ENCODE peak calls at places on chromosomes 2 and 18, in four cellular contexts. D, V, N and T are unnamed samples.

GRCh38 chr2:226125151-226125550 is 674.5 kb downstream of the IRS1 start:
- DNase-seq in N (no peak), D (no peak), V (no peak), T (no peak)

GRCh38 chr2:233429175-233429897 is 75.0 kb downstream of the DGKD start:
- DNase-seq in N (no peak), V (no peak), D (no peak), T (no peak)

GRCh38 chr2:157784169-157784822 is 91.8 kb downstream of the ACVR1 start:
- DNase-seq in V (no peak), N (no peak), D (peak; percentile 41), T (peak; percentile 82)

GRCh38 chr2:236512902-236513433 is 56.7 kb upstream of the ACKR3 start:
- DNase-seq in N (peak; percentile 23), D (peak; percentile 47), V (peak; percentile 24), T (peak; percentile 42)

GRCh38 chr2:168852487-168852886 is 37.7 kb downstream of the SPC25 start:
- DNase-seq in V (peak; percentile 43), N (no peak), D (no peak), T (no peak)

GRCh38 chr2:64604929-64605550 is 48.7 kb downstream of the SERTAD2 start:
- DNase-seq in D (no peak), N (no peak), V (no peak), T (no peak)

GRCh38 chr2:199704358-199705238 is 146.4 kb downstream of the FTCDNL1 start:
- DNase-seq in N (peak; percentile 53), V (peak; percentile 61), D (peak; percentile 52), T (peak; percentile 4)

GRCh38 chr2:120287183-120288015 is 34.7 kb downstream of the RALB start:
- DNase-seq in V (no peak), N (no peak), D (peak; percentile 71), T (no peak)

GRCh38 chr2:85797959-85798358 is 44.2 kb downstream of the ATOH8 start:
- DNase-seq in D (peak; percentile 26), V (peak; percentile 38), N (peak; percentile 77), T (peak; percentile 60)

GRCh38 chr2:134676960-134677359 is 41.8 kb downstream of the TMEM163 start:
- DNase-seq in V (no peak), D (no peak), N (no peak), T (no peak)

GRCh38 chr2:11286749-11287148 is 57.7 kb downstream of the ROCK2 start:
- DNase-seq in N (no peak), D (no peak), V (no peak), T (no peak)

GRCh38 chr2:188765522-188765921 is 208.7 kb upstream of the COL3A1 start:
- DNase-seq in N (peak; percentile 15), V (peak; percentile 2), D (peak; percentile 30), T (peak; percentile 86)

GRCh38 chr2:30776831-30777652 is 30.2 kb downstream of the CAPN13 start:
- DNase-seq in V (no peak), D (no peak), N (no peak), T (no peak)

GRCh38 chr2:227864161-227864756 is 7.2 kb upstream of the DAW1 start:
- DNase-seq in N (no peak), V (no peak), D (no peak), T (no peak)

GRCh38 chr2:9765611-9766531 is 77.4 kb upstream of the TAF1B start:
- DNase-seq in D (no peak), N (peak; percentile 68), V (no peak), T (no peak)

GRCh38 chr2:6757215-6757614 is 108.5 kb downstream of the CMPK2 start:
- DNase-seq in D (no peak), V (no peak), N (no peak), T (no peak)

GRCh38 chr2:218605438-218605837 is 2.3 kb upstream of the PLCD4 start:
- DNase-seq in N (no peak), V (no peak), D (no peak), T (peak; percentile 26)

GRCh38 chr2:204763974-204764703 is 218.9 kb downstream of the PARD3B start:
- DNase-seq in D (peak; percentile 6), V (no peak), N (no peak), T (peak; percentile 4)

GRCh38 chr2:216341151-216341550 is 31.1 kb downstream of the MARCHF4 start:
- DNase-seq in D (no peak), N (no peak), V (no peak), T (no peak)

GRCh38 chr2:196170681-196171247 is 614 bp downstream of the STK17B start:
- DNase-seq in N (peak; percentile 9), D (peak; percentile 31), V (no peak), T (no peak)

GRCh38 chr2:102063948-102064678 is 72.4 kb downstream of the IL1R2 start:
- DNase-seq in N (peak; percentile 88), V (peak; percentile 92), D (peak; percentile 92), T (peak; percentile 86)

GRCh38 chr18:13313006-13313661 is 94.6 kb downstream of the LDLRAD4 start:
- DNase-seq in N (peak; percentile 67), V (no peak), D (no peak), T (no peak)

GRCh38 chr2:30331038-30331437 is 99.7 kb downstream of the LBH start:
- DNase-seq in D (no peak), N (no peak), V (no peak), T (no peak)

GRCh38 chr2:121478996-121479735 is 51.5 kb upstream of the RNU4ATAC start:
- DNase-seq in N (no peak), V (no peak), D (no peak), T (peak; percentile 8)

GRCh38 chr2:121880283-121880682 is 124.8 kb downstream of the TSN start:
- DNase-seq in V (no peak), N (no peak), D (no peak), T (no peak)

GRCh38 chr18:32380559-32380958 is 90.1 kb downstream of the GAREM1 start:
- DNase-seq in V (no peak), N (no peak), D (no peak), T (no peak)

GRCh38 chr2:148517296-148517695 is 127.3 kb upstream of the EPC2 start:
- DNase-seq in N (no peak), V (no peak), D (no peak), T (no peak)

GRCh38 chr2:74026674-74027294 is 42.1 kb downstream of the TET3 start:
- DNase-seq in N (no peak), V (no peak), D (no peak), T (no peak)

GRCh38 chr2:202037086-202037485 is 3.4 kb downstream of the FZD7 start:
- DNase-seq in V (no peak), N (no peak), D (no peak), T (no peak)

GRCh38 chr2:230326453-230327417 is at the start of gene SP140L:
- DNase-seq in N (peak; percentile 82), D (peak; percentile 55), V (peak; percentile 54), T (peak; percentile 86)

GRCh38 chr18:59867337-59868104 is 32.3 kb upstream of the PMAIP1 start:
- DNase-seq in D (no peak), N (no peak), V (no peak), T (no peak)
- TF ChIP-seq JUN in D (no peak), N (no peak), V (no peak), T (no peak)

GRCh38 chr2:223469270-223470057 is 132.7 kb downstream of the SCG2 start:
- DNase-seq in N (no peak), V (no peak), D (peak; percentile 54), T (no peak)
- TF ChIP-seq MAX in N (no peak), V (no peak), D (no peak), T (no peak)

GRCh38 chr2:176753752-176754474 is 458.7 kb upstream of the HNRNPA3 start:
- DNase-seq in N (no peak), V (no peak), D (no peak), T (no peak)
- TF ChIP-seq MYC in N (no peak), V (no peak), D (no peak), T (no peak)

DNA sequence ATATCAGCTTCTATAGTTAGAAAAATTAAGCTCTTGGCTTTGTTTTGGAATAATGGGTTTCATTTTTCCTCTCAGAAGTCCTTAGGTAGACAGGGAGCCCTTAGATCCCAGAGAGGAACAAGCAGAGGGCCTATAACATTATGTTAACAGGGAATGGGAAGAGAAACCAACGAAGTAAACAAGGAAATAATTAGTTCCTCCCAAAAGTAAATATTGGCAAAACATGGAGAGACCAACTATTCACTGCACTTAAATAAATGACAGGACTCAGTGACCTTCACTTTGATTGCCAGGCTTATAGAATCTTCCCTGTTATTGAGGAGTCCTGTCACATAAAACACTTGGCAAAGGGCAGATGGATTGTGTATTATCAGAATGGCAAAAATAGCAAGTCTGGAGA is 5.3 kb downstream of the CRIM1 start:
- DNase-seq in D (no peak), N (no peak), V (no peak), T (no peak)
- TF ChIP-seq JUN in D (no peak), N (no peak), V (no peak), T (no peak)

GRCh38 chr2:26500406-26500805 is 22.5 kb upstream of the OTOF start:
- DNase-seq in N (no peak), V (no peak), D (no peak), T (no peak)

GRCh38 chr2:26506279-26506678 is 28.4 kb upstream of the OTOF start:
- DNase-seq in V (no peak), N (no peak), D (no peak), T (peak; percentile 23)

GRCh38 chr2:26509141-26509540 is 31.2 kb upstream of the OTOF start:
- DNase-seq in N (no peak), D (no peak), V (no peak), T (no peak)

GRCh38 chr2:26504002-26504401 is 26.1 kb upstream of the OTOF start:
- DNase-seq in N (no peak), V (no peak), D (no peak), T (no peak)

DNA sequence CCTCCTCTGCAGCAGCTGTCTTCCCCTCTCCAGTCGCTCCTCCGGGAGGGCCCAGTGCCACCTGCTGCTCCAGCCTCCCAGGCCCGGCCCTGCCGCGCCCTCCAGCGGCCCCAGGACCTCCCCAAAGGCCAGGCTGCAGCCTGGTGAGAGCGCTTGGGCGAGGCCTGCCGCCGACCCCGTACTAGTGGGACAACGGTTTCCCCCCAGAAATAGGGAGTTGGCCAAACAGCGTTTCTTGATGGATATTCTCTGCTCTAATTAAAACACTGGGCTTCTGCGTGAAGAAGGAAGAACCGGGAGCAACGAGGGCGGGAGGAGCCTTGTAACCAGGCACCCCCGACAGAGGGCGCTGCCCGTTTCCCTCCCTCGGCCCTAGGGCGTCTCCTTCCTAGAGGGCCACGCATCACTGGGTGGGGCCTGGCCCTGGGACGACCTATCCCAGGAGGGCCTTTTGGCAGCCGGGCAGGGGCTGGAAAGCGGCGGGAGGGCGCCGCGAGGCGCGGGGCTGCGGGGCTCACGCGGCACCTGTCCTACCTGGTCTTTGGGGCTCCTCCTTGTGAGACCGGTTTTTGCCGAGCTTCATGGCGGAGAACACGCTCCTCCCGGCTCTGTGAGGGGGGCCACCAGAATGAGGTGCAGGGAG is 25.4 kb upstream of the OTOF start:
- DNase-seq in D (peak; percentile 91), N (peak; percentile 61), V (peak; percentile 98), T (peak; percentile 71)
- TF ChIP-seq MAX in D (peak; percentile 89), N (no peak), V (peak; percentile 93), T (no peak)

GRCh38 chr18:21456428-21457178 is 143.9 kb downstream of the ESCO1 start:
- DNase-seq in N (no peak), V (no peak), D (no peak), T (no peak)

GRCh38 chr18:21458788-21459187 is 141.7 kb downstream of the ESCO1 start:
- DNase-seq in N (no peak), V (no peak), D (no peak), T (no peak)

GRCh38 chr18:21459706-21460286 is 140.7 kb downstream of the ESCO1 start:
- DNase-seq in D (no peak), V (no peak), N (no peak), T (no peak)

GRCh38 chr18:21457179-21457535 is 143.3 kb downstream of the ESCO1 start:
- DNase-seq in V (no peak), N (no peak), D (no peak), T (no peak)

GRCh38 chr18:21458322-21458721 is 142.2 kb downstream of the ESCO1 start:
- DNase-seq in D (no peak), N (no peak), V (no peak), T (no peak)
- TF ChIP-seq MYC in D (no peak), N (no peak), V (no peak), T (no peak)

GRCh38 chr2:1162768-1163584 is 212.3 kb downstream of the SNTG2 start:
- DNase-seq in D (no peak), V (no peak), N (no peak), T (no peak)
- TF ChIP-seq JUN in D (no peak), V (no peak), N (no peak), T (no peak)